ENCODE peak calls at places on chromosomes 5 and 9, in nine cellular contexts. T, R, M, D, P, J, Q, C and Z are unnamed samples.

GRCh38 chr5:10283927-10284635 is 23.6 kb downstream of the CMBL start:
- DNase-seq in Q (peak; percentile 32), P (peak; percentile 93), M (peak; percentile 82), D (peak; percentile 82), C (peak; percentile 89), J (peak; percentile 80), T (peak; percentile 78), R (peak; percentile 91), Z (peak; percentile 59)

GRCh38 chr9:27765266-27765665 is 192.0 kb upstream of the C9orf72 start:
- DNase-seq in R (no peak), M (no peak), Q (peak; percentile 42), T (no peak), C (no peak), P (no peak), D (no peak), J (no peak), Z (peak; percentile 60)

GRCh38 chr5:72503888-72504491 is 3.2 kb downstream of the ZNF366 start:
- DNase-seq in P (peak; percentile 79), D (peak; percentile 34), R (no peak), M (peak; percentile 33), Q (no peak), T (peak; percentile 77), C (peak; percentile 60), J (no peak), Z (no peak)

GRCh38 chr5:10839916-10840599 is 79.0 kb upstream of the DAP start:
- DNase-seq in J (no peak), P (no peak), C (no peak), Q (no peak), M (no peak), T (no peak), D (no peak), R (no peak), Z (no peak)

GRCh38 chr5:150960791-150961396 is 56.1 kb upstream of the ZNF300 start:
- DNase-seq in R (no peak), T (no peak), Q (no peak), M (peak; percentile 10), J (no peak), D (peak; percentile 54), C (no peak), P (peak; percentile 7), Z (no peak)

GRCh38 chr5:149616727-149617284 is 35.5 kb downstream of the ARHGEF37 start:
- DNase-seq in P (no peak), Q (no peak), J (no peak), M (no peak), R (no peak), D (no peak), C (no peak), T (no peak), Z (no peak)

GRCh38 chr9:14445946-14446345 is 132.0 kb upstream of the NFIB start:
- DNase-seq in J (no peak), T (no peak), P (no peak), R (no peak), Q (no peak), C (no peak), D (no peak), M (no peak), Z (no peak)

GRCh38 chr5:37494756-37495155 is 115.6 kb downstream of the WDR70 start:
- DNase-seq in Q (no peak), P (peak; percentile 80), T (peak; percentile 9), C (peak; percentile 50), R (no peak), M (peak; percentile 17), D (no peak), J (no peak), Z (peak; percentile 41)

GRCh38 chr5:96758621-96759020 is 49.1 kb downstream of the ERAP1 start:
- DNase-seq in P (no peak), R (no peak), T (no peak), M (no peak), C (peak; percentile 33), Q (peak; percentile 62), J (no peak), D (no peak), Z (no peak)

GRCh38 chr9:93577045-93577939 is 908 bp downstream of the PHF2 start:
- DNase-seq in C (peak; percentile 60), Q (no peak), J (peak; percentile 20), R (peak; percentile 53), M (no peak), D (peak; percentile 33), P (peak; percentile 60), T (peak; percentile 22), Z (peak; percentile 40)

GRCh38 chr5:114969482-114969881 is 200.2 kb downstream of the TRIM36 start:
- DNase-seq in T (no peak), R (no peak), D (no peak), C (no peak), P (no peak), J (no peak), Q (no peak), M (no peak), Z (no peak)

GRCh38 chr5:124156408-124157027 is 589.9 kb downstream of the ZNF608 start:
- DNase-seq in Q (peak; percentile 26), D (no peak), J (no peak), R (no peak), M (no peak), C (peak; percentile 27), T (peak; percentile 90), P (no peak), Z (no peak)

GRCh38 chr5:154610321-154611154 is 132.5 kb upstream of the HAND1 start:
- DNase-seq in J (peak; percentile 78), T (peak; percentile 74), R (peak; percentile 90), M (peak; percentile 84), P (peak; percentile 77), C (peak; percentile 87), D (peak; percentile 93), Q (peak; percentile 11), Z (peak; percentile 56)

GRCh38 chr5:35354751-35355150 is 124.5 kb upstream of the PRLR start:
- DNase-seq in Q (no peak), T (no peak), P (peak; percentile 31), R (peak; percentile 75), C (peak; percentile 71), D (no peak), M (no peak), J (no peak), Z (no peak)

GRCh38 chr9:95167998-95168397 is 149.5 kb downstream of the FANCC start:
- DNase-seq in M (peak; percentile 76), P (peak; percentile 87), T (peak; percentile 97), C (peak; percentile 89), J (peak; percentile 77), R (peak; percentile 88), D (peak; percentile 95), Q (peak; percentile 82), Z (peak; percentile 81)

GRCh38 chr5:74327339-74327685 is 313.2 kb downstream of the ENC1 start:
- DNase-seq in C (peak; percentile 25), J (no peak), R (no peak), P (no peak), Q (no peak), D (no peak), T (no peak), M (no peak), Z (no peak)
- H3K4me2 ChIP-seq in C (peak overlapping the region; percentile 4), J (no peak overlapping the region), R (peak overlapping the region; percentile 11), P (peak overlapping the region; percentile 55), Q (peak overlapping the region; percentile 57), D (no peak overlapping the region), T (no peak overlapping the region), M (peak overlapping the region; percentile 59), Z (peak overlapping the region; percentile 5)

GRCh38 chr5:171816666-171817065 is 31.0 kb downstream of the SMIM23 start:
- DNase-seq in R (no peak), J (no peak), P (no peak), Q (no peak), D (peak; percentile 6), M (no peak), C (no peak), T (no peak), Z (no peak)

GRCh38 chr5:171823269-171823668 is 37.7 kb downstream of the SMIM23 start:
- DNase-seq in J (no peak), M (no peak), R (peak; percentile 40), C (no peak), P (no peak), D (no peak), T (no peak), Q (no peak), Z (no peak)

GRCh38 chr5:171820561-171820960 is 34.9 kb downstream of the SMIM23 start:
- DNase-seq in J (no peak), Q (no peak), C (no peak), M (no peak), R (no peak), T (no peak), D (peak; percentile 10), P (no peak), Z (no peak)

GRCh38 chr5:171825046-171825445 is 39.4 kb downstream of the SMIM23 start:
- DNase-seq in C (peak; percentile 26), T (no peak), P (peak; percentile 30), D (no peak), M (no peak), R (no peak), J (no peak), Q (peak; percentile 75), Z (peak; percentile 73)

GRCh38 chr5:171821286-171821685 is 35.7 kb downstream of the SMIM23 start:
- DNase-seq in C (no peak), Q (no peak), J (no peak), R (no peak), P (no peak), T (no peak), M (no peak), D (no peak), Z (no peak)
- H3K4me2 ChIP-seq in C (no peak overlapping the region), Q (no peak overlapping the region), J (no peak overlapping the region), R (no peak overlapping the region), P (no peak overlapping the region), T (no peak overlapping the region), M (no peak overlapping the region), D (no peak overlapping the region), Z (no peak overlapping the region)

DNA sequence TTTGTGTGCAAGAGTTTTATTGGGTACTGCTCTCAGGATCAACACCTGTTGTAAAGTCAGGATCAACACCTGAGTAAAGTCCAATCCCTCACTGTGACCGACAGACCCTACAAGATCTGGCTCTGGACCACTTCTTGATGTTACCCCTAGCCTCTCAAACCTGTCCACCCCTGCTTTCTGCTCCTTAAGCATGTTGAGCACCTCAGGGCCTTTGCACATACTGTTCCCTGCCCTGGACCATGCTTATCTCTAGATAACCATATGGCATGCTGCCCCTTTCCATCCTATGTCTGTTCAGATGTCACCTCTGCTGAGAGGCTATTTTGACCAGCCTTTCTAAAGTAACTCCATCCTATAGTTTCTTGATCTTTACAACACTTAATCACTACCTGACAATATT is 269.6 kb downstream of the SMARCA2 start:
- DNase-seq in Q (no peak), J (no peak), R (no peak), P (no peak), M (no peak), C (no peak), T (no peak), D (no peak), Z (no peak)
- H3K4me2 ChIP-seq in Q (no peak overlapping the region), J (no peak overlapping the region), R (no peak overlapping the region), P (no peak overlapping the region), M (no peak overlapping the region), C (no peak overlapping the region), T (no peak overlapping the region), D (no peak overlapping the region), Z (no peak overlapping the region)

DNA sequence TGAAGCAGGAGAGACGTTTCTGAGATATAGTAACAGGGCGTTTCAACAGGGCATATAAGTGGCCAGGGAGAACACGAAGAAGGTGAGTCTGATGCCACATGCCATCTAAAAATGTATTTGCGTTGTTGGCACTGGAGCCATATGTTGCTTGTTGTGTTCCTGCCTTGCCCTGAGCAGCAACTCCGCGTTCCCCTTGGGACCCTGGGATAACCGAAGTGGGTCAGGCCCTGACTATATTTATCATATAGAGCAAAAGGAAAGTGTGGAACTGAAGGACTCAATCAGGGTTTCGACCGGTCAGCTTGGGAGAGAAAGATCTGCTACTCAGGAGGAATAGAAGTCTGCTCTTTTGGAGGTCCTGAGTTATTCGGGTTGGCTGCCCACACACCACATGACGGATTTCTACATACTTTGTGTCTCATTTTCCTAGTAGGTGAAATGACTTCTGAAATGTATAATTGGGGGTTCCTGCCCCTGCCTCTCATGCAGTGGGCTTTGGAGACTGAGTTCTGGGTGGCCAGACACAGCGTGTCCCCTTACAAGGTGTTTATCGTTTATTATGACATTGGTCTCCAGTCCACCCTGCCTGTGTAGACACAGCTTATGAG is 3.0 kb downstream of the STC2 start:
- DNase-seq in T (no peak), J (no peak), P (no peak), M (no peak), C (no peak), R (no peak), D (no peak), Q (no peak), Z (no peak)
- H3K4me2 ChIP-seq in T (peak overlapping the region; percentile 84), J (no peak overlapping the region), P (peak overlapping the region; percentile 89), M (peak overlapping the region; percentile 86), C (peak overlapping the region; percentile 83), R (peak overlapping the region; percentile 96), D (no peak overlapping the region), Q (peak overlapping the region; percentile 97), Z (no peak overlapping the region)